ENCODE peak calls at places on chromosomes 5 and 9, in seven cellular contexts. L, C, S, K, W, R and F are unnamed samples.

GRCh38 chr9:20312732-20313131 is 309.6 kb downstream of the MLLT3 start:
- DNase-seq in L (peak), C (no peak), S (no peak), K (no peak), W (no peak), R (no peak), F (no peak)

GRCh38 chr5:35671516-35671915 is 53.9 kb downstream of the SPEF2 start:
- DNase-seq in L (no peak), C (no peak), S (no peak), K (no peak), W (no peak), R (no peak), F (no peak)

GRCh38 chr9:14823800-14824199 is 86.4 kb downstream of the FREM1 start:
- DNase-seq in L (no peak), C (no peak), S (no peak), K (no peak), W (no peak), R (no peak), F (no peak)

GRCh38 chr5:1412621-1413020 is 32.6 kb downstream of the SLC6A3 start:
- DNase-seq in L (no peak), C (no peak), S (no peak), K (no peak), W (no peak), R (no peak), F (no peak)

GRCh38 chr5:52896524-52897237 is 92.5 kb upstream of the ITGA2 start:
- DNase-seq in L (no peak), C (no peak), S (no peak), K (no peak), W (no peak), R (no peak), F (no peak)

GRCh38 chr5:141758316-141758965 is 76.4 kb upstream of the ARAP3 start:
- DNase-seq in L (no peak), C (no peak), S (no peak), K (no peak), W (no peak), R (no peak), F (no peak)

GRCh38 chr5:80186634-80187033 is 69.2 kb downstream of the SERINC5 start:
- DNase-seq in L (no peak), C (no peak), S (no peak), K (no peak), W (no peak), R (no peak), F (no peak)

GRCh38 chr9:71891557-71892189 is 19.3 kb downstream of the ABHD17B start:
- DNase-seq in L (no peak), C (no peak), S (no peak), K (no peak), W (no peak), R (no peak), F (no peak)

GRCh38 chr5:124872615-124873014 is 126.2 kb upstream of the ZNF608 start:
- DNase-seq in L (no peak), C (no peak), S (no peak), K (no peak), W (no peak), R (no peak), F (peak)

GRCh38 chr9:20540169-20540863 is 82.0 kb downstream of the MLLT3 start:
- DNase-seq in L (no peak), C (no peak), S (no peak), K (no peak), W (no peak), R (no peak), F (no peak)

GRCh38 chr5:56476487-56476856 is 243.3 kb upstream of the ANKRD55 start:
- DNase-seq in L (no peak), C (no peak), S (no peak), K (no peak), W (no peak), R (peak), F (no peak)

GRCh38 chr5:110054240-110054639 is 364.5 kb downstream of the MAN2A1 start:
- DNase-seq in L (peak), C (peak), S (peak), K (no peak), W (peak), R (peak), F (peak)

GRCh38 chr5:114391321-114391720 is 29.5 kb downstream of the KCNN2 start:
- DNase-seq in L (peak), C (no peak), S (no peak), K (no peak), W (no peak), R (no peak), F (peak)

GRCh38 chr9:86168256-86168655 is 68.9 kb upstream of the GOLM1 start:
- DNase-seq in L (no peak), C (no peak), S (no peak), K (no peak), W (no peak), R (no peak), F (no peak)

GRCh38 chr5:151174612-151175101 is 17.1 kb upstream of the ANXA6 start:
- DNase-seq in L (no peak), C (no peak), S (no peak), K (no peak), W (no peak), R (no peak), F (peak)

GRCh38 chr9:68585034-68585761 is 44.5 kb upstream of the TMEM252 start:
- DNase-seq in L (no peak), C (no peak), S (no peak), K (no peak), W (no peak), R (no peak), F (no peak)

GRCh38 chr5:65483474-65484346 is 2.0 kb upstream of the ADAMTS6 start:
- DNase-seq in L (peak), C (peak), S (no peak), K (no peak), W (peak), R (peak), F (peak)

GRCh38 chr5:166561759-166562158 is 1729.7 kb upstream of the WWC1 start:
- DNase-seq in L (no peak), C (no peak), S (no peak), K (no peak), W (no peak), R (no peak), F (no peak)

GRCh38 chr5:167940911-167941310 is 350.5 kb upstream of the WWC1 start:
- DNase-seq in L (peak), C (no peak), S (no peak), K (no peak), W (no peak), R (no peak), F (no peak)

GRCh38 chr5:137605377-137605776 is 106.3 kb upstream of the SPOCK1 start:
- DNase-seq in L (no peak), C (no peak), S (no peak), K (no peak), W (no peak), R (no peak), F (peak)

GRCh38 chr9:15249042-15249818 is 57.8 kb downstream of the TTC39B start:
- DNase-seq in L (peak), C (no peak), S (no peak), K (no peak), W (no peak), R (no peak), F (peak)

GRCh38 chr5:61449756-61450155 is 117.7 kb downstream of the ZSWIM6 start:
- DNase-seq in L (no peak), C (peak), S (no peak), K (no peak), W (no peak), R (no peak), F (no peak)

GRCh38 chr5:38060354-38060753 is 198.0 kb upstream of the EGFLAM start:
- DNase-seq in L (peak), C (no peak), S (no peak), K (no peak), W (no peak), R (peak), F (no peak)

GRCh38 chr5:1882337-1883119 is at the start of gene IRX4:
- DNase-seq in L (peak), C (peak), S (no peak), K (no peak), W (no peak), R (no peak), F (no peak)

GRCh38 chr5:14457475-14457874 is 124.1 kb upstream of the OTULINL start:
- DNase-seq in L (no peak), C (no peak), S (no peak), K (no peak), W (no peak), R (no peak), F (no peak)

GRCh38 chr5:113147088-113147487 is 170.5 kb downstream of the DCP2 start:
- DNase-seq in L (peak), C (no peak), S (no peak), K (no peak), W (no peak), R (no peak), F (no peak)

GRCh38 chr5:137361275-137361674 is 137.9 kb downstream of the SPOCK1 start:
- DNase-seq in L (peak), C (no peak), S (no peak), K (no peak), W (no peak), R (no peak), F (peak)

GRCh38 chr9:114048533-114049452 is 29.3 kb downstream of the AMBP start:
- DNase-seq in L (no peak), C (no peak), S (no peak), K (no peak), W (no peak), R (no peak), F (no peak)

GRCh38 chr9:124708633-124709032 is 62.5 kb downstream of the NR6A1 start:
- DNase-seq in L (peak), C (no peak), S (no peak), K (no peak), W (no peak), R (peak), F (peak)

GRCh38 chr9:132020845-132021510 is 58.7 kb downstream of the MED27 start:
- DNase-seq in L (peak), C (no peak), S (no peak), K (no peak), W (no peak), R (no peak), F (peak)

GRCh38 chr5:118989816-118990215 is 1.5 kb upstream of the DTWD2 start:
- DNase-seq in L (no peak), C (no peak), S (no peak), K (no peak), W (no peak), R (no peak), F (no peak)

GRCh38 chr5:118984602-118985001 is 3.7 kb downstream of the DTWD2 start:
- DNase-seq in L (peak), C (no peak), S (no peak), K (no peak), W (no peak), R (no peak), F (no peak)

GRCh38 chr5:118990582-118990981 is 2.2 kb upstream of the DTWD2 start:
- DNase-seq in L (no peak), C (no peak), S (no peak), K (no peak), W (no peak), R (no peak), F (no peak)

DNA sequence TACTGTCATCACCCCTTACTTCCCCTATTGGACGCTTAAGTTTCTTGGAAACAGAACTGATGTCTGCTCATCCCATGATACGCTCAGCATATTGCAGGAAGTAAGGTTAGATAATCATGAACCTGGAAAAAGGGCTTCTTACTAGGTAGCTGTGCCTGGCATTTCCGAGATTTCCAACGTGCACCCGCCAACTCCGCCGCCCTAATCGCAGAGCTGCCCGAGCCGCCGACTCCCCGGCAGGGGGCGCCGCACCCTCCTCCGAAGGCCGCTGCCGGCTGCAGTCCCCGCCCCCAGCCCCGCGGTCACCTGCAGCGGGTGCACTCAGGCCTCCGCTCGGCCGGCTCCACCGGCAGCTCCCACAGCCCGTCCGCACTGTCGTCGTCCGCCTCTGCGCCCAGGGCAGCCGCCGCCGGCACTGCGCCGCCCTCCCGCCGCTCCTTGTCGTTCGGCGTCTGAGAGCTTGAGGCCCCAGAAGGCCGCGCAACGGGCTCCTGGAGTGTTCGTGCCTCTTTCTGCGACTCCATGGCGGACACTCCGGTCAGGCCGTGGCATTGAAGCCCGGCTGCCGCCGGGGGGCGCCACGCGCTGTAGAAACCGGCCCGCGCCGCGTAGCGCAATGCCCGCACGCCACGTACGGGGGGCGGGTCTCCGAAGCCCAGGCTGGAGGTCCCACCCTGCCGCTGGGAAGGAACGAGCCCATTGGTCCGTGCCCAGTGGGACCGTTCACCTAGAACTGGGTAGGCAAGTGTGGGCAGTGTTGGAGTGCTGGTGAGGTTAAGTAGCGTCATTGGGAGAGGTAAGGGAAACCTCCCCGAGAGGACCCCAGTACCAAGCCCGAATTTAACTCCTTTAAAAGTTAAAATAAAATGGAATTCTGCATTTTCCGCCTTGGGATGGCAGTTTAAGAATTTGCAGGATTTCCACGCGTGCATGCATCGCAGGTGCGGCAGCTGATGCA is at the start of gene DTWD2:
- DNase-seq in L (peak), C (peak), S (peak), K (peak), W (peak), R (peak), F (peak)
- TF ChIP-seq POLR2A in L (no peak), C (peak), S (peak), K (peak), W (peak), R (peak), F (no peak)

GRCh38 chr5:24102008-24102407 is 542.8 kb downstream of the CDH10 start:
- DNase-seq in L (no peak), C (no peak), S (no peak), K (no peak), W (no peak), R (no peak), F (no peak)

GRCh38 chr5:24103624-24104023 is 541.2 kb downstream of the CDH10 start:
- DNase-seq in L (no peak), C (no peak), S (no peak), K (no peak), W (no peak), R (no peak), F (no peak)
- H2AFZ ChIP-seq in L (no peak), C (no peak), S (no peak), K (no peak), W (no peak), R (no peak), F (no peak)

GRCh38 chr9:35162605-35163315 is 951 bp downstream of the UNC13B start:
- DNase-seq in L (no peak), C (no peak), S (no peak), K (no peak), W (no peak), R (no peak), F (peak)

GRCh38 chr9:35164711-35165110 is 2.9 kb downstream of the UNC13B start:
- DNase-seq in L (peak), C (no peak), S (no peak), K (no peak), W (no peak), R (no peak), F (peak)

GRCh38 chr9:35163413-35163812 is 1.6 kb downstream of the UNC13B start:
- DNase-seq in L (no peak), C (no peak), S (no peak), K (no peak), W (no peak), R (no peak), F (peak)

GRCh38 chr9:35158501-35159280 is 3.1 kb upstream of the UNC13B start:
- DNase-seq in L (no peak), C (no peak), S (no peak), K (no peak), W (no peak), R (no peak), F (no peak)

GRCh38 chr9:35161713-35162604 is at the start of gene UNC13B:
- DNase-seq in L (peak), C (peak), S (peak), K (peak), W (peak), R (peak), F (peak)
- TF ChIP-seq POLR2A in L (peak), C (peak), S (peak), K (peak), W (no peak), R (peak), F (peak)

GRCh38 chr9:4020747-4021296 is 279.0 kb downstream of the GLIS3 start:
- DNase-seq in L (peak), C (no peak), S (no peak), K (no peak), W (no peak), R (no peak), F (no peak)

GRCh38 chr9:4020038-4020746 is 279.7 kb downstream of the GLIS3 start:
- DNase-seq in L (peak), C (no peak), S (no peak), K (no peak), W (no peak), R (no peak), F (no peak)

GRCh38 chr9:4022435-4023067 is 277.3 kb downstream of the GLIS3 start:
- DNase-seq in L (peak), C (no peak), S (no peak), K (no peak), W (no peak), R (no peak), F (no peak)

GRCh38 chr9:4024281-4024680 is 275.6 kb downstream of the GLIS3 start:
- DNase-seq in L (no peak), C (no peak), S (no peak), K (no peak), W (no peak), R (no peak), F (no peak)

DNA sequence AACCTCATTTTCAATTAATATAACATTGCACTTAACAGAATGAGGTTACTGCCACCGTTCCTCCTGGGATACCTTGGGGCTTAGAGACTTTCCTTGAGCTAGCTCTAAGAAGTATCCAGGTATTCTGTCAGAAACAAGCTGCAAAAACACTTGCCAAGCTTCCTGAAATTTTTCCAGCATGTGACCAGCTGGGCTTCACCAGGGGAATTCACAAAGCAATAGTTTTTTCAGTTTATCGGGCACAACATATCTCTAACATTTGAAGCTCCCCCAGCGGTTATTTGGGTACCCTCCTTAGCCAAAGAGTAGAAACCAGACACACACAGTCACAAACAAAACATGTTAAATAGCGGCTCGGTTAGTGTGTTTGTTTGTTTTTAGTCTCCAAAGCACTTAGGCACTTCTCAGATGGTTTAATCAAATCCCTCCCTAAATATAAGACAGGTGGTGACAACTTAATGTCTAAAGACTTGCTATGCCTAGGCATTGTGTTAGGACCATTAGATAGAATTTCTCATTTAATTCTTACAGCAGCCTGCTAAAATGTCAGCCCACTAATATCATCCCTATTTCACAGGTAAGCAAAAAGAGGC is 278.2 kb downstream of the GLIS3 start:
- DNase-seq in L (no peak), C (no peak), S (no peak), K (no peak), W (no peak), R (no peak), F (no peak)
- H2AFZ ChIP-seq in L (no peak), C (no peak), S (no peak), K (no peak), W (no peak), R (no peak), F (no peak)

DNA sequence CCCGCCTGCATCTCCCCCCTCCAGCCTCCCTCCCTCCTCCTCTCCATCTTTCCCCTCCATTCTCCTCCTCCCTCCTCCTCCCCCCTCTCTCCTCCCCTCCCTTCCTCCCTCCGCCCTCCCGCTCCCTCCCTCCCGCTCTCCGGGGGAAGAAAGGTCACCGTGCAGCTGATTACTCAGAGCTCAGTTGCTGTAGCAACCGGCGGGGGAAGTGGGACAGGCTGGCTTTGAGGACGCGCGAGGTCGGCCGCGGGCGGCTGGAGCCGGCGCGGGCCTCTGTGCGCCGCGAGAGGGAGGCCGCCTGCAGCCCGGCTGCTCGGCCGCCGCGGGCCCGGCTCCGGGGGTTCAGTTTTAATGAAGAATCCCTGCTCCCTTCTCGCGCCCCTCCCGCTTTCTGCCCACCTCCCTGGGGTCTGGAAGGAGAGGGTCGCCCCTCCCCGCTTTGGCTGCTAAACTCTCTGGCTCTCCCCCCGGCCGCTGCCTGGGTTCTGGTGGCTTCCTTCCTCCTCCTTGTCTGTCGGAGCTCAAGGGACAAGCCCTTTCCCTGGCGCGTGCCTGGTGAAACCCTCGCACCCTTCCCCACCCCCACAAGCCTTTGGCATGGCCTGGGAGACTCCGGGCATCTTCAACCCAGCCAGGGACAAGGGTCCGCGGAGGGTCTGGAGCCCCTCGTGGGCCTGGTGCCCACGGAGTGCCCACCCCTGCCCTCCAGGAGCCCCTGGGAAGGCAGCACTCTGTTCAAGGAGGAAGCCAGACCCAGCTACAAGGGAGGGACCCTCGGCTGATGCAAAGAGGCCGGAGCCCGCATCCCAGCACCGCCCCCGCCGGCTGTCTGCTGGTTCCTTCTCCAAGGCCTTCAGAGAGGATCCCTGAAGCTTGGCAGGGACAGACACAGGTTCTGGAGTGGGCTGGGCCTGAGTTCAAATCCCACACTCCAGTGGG is 160.3 kb downstream of the C9orf50 start:
- DNase-seq in L (peak), C (peak), S (peak), K (peak), W (peak), R (peak), F (peak)
- TF ChIP-seq POLR2A in L (peak), C (no peak), S (peak), K (peak), W (peak), R (peak), F (no peak)